ENCODE peak calls at places on chromosomes 4 and X, in five cellular contexts. Q is heart right ventricle, O is SK-N-SH, G is kidney epithelial cell, K is foreskin fibroblast. A is an unnamed sample.

GRCh38 chr4:7041851-7042696 is 1.1 kb upstream of the TADA2B start:
- DNase-seq in G (no peak), Q (peak), K (no peak), O (peak), A (no peak)

GRCh38 chr4:153365003-153365402 is 20.5 kb downstream of the MND1 start:
- DNase-seq in O (no peak), Q (no peak), K (no peak), G (no peak), A (no peak)

GRCh38 chrX:77299549-77299948 is 147.6 kb upstream of the FGF16 start:
- DNase-seq in K (no peak), Q (no peak), G (no peak), O (no peak), A (no peak)

GRCh38 chr4:163111588-163111987 is 55.1 kb downstream of the NAF1 start:
- DNase-seq in Q (no peak), O (peak), K (peak), G (no peak), A (no peak)

GRCh38 chr4:113445286-113445685 is 316.3 kb downstream of the CAMK2D start:
- DNase-seq in G (no peak), Q (peak), K (peak), O (no peak), A (peak)

GRCh38 chr4:54063224-54063623 is 1.2 kb downstream of the CHIC2 start:
- DNase-seq in G (no peak), O (no peak), Q (no peak), K (peak), A (no peak)

GRCh38 chrX:136754641-136755040 is 26.1 kb downstream of the ARHGEF6 start:
- DNase-seq in Q (peak), O (no peak), G (no peak), K (peak), A (no peak)

GRCh38 chr4:73068496-73069337 is 799 bp downstream of the COX18 start:
- DNase-seq in Q (no peak), K (peak), O (peak), G (no peak), A (no peak)

GRCh38 chrX:154132366-154132765 is 11.7 kb upstream of the OPN1LW start:
- DNase-seq in Q (no peak), K (no peak), O (no peak), G (no peak), A (no peak)

GRCh38 chrX:31132803-31133202 is 61.0 kb upstream of the FTHL17 start:
- DNase-seq in G (no peak), Q (no peak), O (no peak), K (no peak), A (no peak)

GRCh38 chr4:137032242-137032641 is 500.1 kb downstream of the PCDH18 start:
- DNase-seq in K (peak), G (no peak), Q (no peak), O (no peak), A (no peak)

GRCh38 chr4:164700471-164700870 is 53.5 kb upstream of the SMIM31 start:
- DNase-seq in Q (no peak), G (no peak), O (peak), K (no peak), A (no peak)

GRCh38 chr4:75841641-75842520 is 60.4 kb downstream of the PPEF2 start:
- DNase-seq in G (no peak), Q (peak), O (no peak), K (no peak), A (no peak)

GRCh38 chr4:38948551-38948950 is 80.9 kb downstream of the FAM114A1 start:
- DNase-seq in G (peak), K (peak), O (no peak), Q (peak), A (peak)

GRCh38 chr4:130238121-130238520 is 1142.2 kb downstream of the C4orf33 start:
- DNase-seq in K (no peak), O (no peak), Q (no peak), G (no peak), A (no peak)

GRCh38 chr4:48594185-48594584 is 104.1 kb downstream of the ZAR1 start:
- DNase-seq in O (no peak), K (no peak), Q (peak), G (no peak), A (no peak)

GRCh38 chr4:164949448-164950118 is 27.9 kb downstream of the TRIM61 start:
- DNase-seq in Q (no peak), K (peak), O (no peak), G (no peak), A (no peak)

GRCh38 chrX:41984628-41985027 is 61.3 kb upstream of the CASK start:
- DNase-seq in O (no peak), Q (no peak), G (peak), K (peak), A (no peak)

GRCh38 chrX:85213792-85214530 is 29.6 kb downstream of the SATL1 start:
- DNase-seq in Q (no peak), O (no peak), G (no peak), K (no peak), A (no peak)

GRCh38 chr4:169398294-169398693 is 127.5 kb upstream of the SH3RF1 start:
- DNase-seq in Q (no peak), O (no peak), G (peak), K (peak), A (peak)

GRCh38 chr4:122480023-122480422 is 23.5 kb upstream of the IL2 start:
- DNase-seq in G (no peak), K (peak), O (no peak), Q (peak), A (no peak)

GRCh38 chrX:3699841-3700381 is 13.5 kb downstream of the PRKX start:
- DNase-seq in G (no peak), K (peak), Q (no peak), O (no peak), A (no peak)

GRCh38 chrX:127389900-127390299 is 570.4 kb downstream of the PRR32 start:
- DNase-seq in G (no peak), K (no peak), O (no peak), Q (no peak), A (no peak)

GRCh38 chrX:105226499-105226898 is 6.0 kb upstream of the TEX13A start:
- DNase-seq in K (no peak), G (no peak), O (no peak), Q (no peak), A (no peak)

DNA sequence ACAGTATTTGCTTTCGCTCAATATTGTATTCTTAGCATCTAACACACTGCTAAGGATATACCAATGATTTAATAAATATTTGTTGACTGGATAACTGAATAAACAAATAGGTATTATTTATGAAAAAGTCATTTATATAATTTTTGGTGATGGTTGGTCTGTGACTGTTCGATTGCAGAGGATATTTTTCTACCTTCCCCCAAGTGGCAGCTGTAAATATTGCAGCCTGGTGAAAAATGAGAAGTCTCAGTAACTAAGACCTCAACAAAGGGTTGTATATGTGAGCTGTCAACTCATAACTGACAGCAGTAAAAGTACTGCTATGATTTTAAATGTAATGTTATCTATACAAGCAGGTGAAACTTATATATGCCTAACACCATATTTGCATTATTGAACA is 36.0 kb downstream of the HTR2C start:
- DNase-seq in Q (no peak), O (peak), G (no peak), K (peak), A (no peak)
- TF ChIP-seq CTCF in Q (no peak), O (peak), G (peak), K (peak), A (no peak)

GRCh38 chr4:1556541-1557220 is 127.4 kb downstream of the FAM53A start:
- DNase-seq in O (peak), K (no peak), Q (no peak), G (no peak), A (no peak)
- H3K4me3 ChIP-seq in O (no peak), K (no peak), Q (no peak), G (no peak), A (no peak)

GRCh38 chr4:30716158-30716557 is 4.0 kb upstream of the PCDH7 start:
- DNase-seq in G (no peak), O (peak), K (peak), Q (no peak), A (no peak)

GRCh38 chr4:30716671-30717207 is 3.4 kb upstream of the PCDH7 start:
- DNase-seq in O (no peak), Q (no peak), G (no peak), K (peak), A (no peak)

GRCh38 chr4:30718889-30719252 is 1.3 kb upstream of the PCDH7 start:
- DNase-seq in O (peak), K (peak), Q (peak), G (no peak), A (no peak)

GRCh38 chr4:30718021-30718888 is 1.9 kb upstream of the PCDH7 start:
- DNase-seq in Q (peak), G (no peak), O (peak), K (peak), A (no peak)

GRCh38 chr4:30717208-30718020 is 2.8 kb upstream of the PCDH7 start:
- DNase-seq in O (peak), Q (peak), G (no peak), K (peak), A (no peak)
- TF ChIP-seq CTCF in O (peak), Q (no peak), G (no peak), K (no peak), A (no peak)

GRCh38 chr4:185534534-185534849 is 815 bp downstream of the PDLIM3 start:
- DNase-seq in K (no peak), Q (no peak), G (no peak), O (no peak), A (no peak)
- H3K4me3 ChIP-seq in K (peak), Q (peak), G (peak), O (peak), A (peak)

DNA sequence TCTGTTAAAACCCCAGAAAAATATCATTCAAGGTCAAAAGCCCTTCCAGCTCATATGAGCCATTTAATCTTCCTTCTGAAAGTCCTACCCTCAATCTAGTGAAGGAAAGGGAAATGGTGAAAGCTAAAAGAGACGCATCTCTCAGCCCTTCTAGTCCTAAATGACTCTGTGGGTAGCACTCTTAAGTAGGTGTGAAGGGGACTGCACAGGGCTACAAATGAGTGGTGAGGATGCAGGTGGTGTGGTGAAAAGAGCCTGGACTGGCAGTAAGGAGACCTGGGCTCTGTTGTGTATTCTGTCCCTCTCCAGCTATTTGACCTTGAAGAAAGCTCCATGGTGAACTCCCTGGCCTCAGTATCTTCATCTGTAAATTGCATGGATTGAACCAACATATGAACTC is 671.8 kb upstream of the DIPK2B start:
- DNase-seq in G (no peak), K (no peak), Q (no peak), O (no peak), A (no peak)
- TF ChIP-seq CTCF in G (no peak), K (no peak), Q (no peak), O (no peak), A (no peak)

GRCh38 chrX:25016361-25016671 is 551 bp upstream of the ARX start:
- DNase-seq in G (no peak), Q (no peak), O (no peak), K (no peak), A (no peak)

GRCh38 chrX:25015486-25016360 is at the start of gene ARX:
- DNase-seq in O (peak), G (no peak), Q (peak), K (peak), A (no peak)

GRCh38 chrX:25018682-25019081 is 2.9 kb upstream of the ARX start:
- DNase-seq in O (no peak), Q (no peak), G (no peak), K (no peak), A (no peak)

GRCh38 chrX:25016938-25017598 is 1.3 kb upstream of the ARX start:
- DNase-seq in K (no peak), Q (no peak), G (no peak), O (no peak), A (no peak)

GRCh38 chrX:25017667-25018247 is 2.0 kb upstream of the ARX start:
- DNase-seq in O (peak), Q (no peak), G (no peak), K (no peak), A (no peak)
- H3K4me3 ChIP-seq in O (peak), Q (no peak), G (no peak), K (no peak), A (no peak)

A was measured in AG04449.